ENCODE peak calls at places on chromosome 7, in ten cellular contexts. C is HCT116, I is ovary, V is heart left ventricle, Z is BJ, F is neural crest cell, L is endothelial cell, Y is GM23338, W is astrocyte of the spinal cord, S is gastrocnemius medialis. N is an unnamed sample.

GRCh38 chr7:94559972-94560371 is 50.4 kb downstream of the CASD1 start:
- DNase-seq in C (no peak), I (no peak), V (no peak), Z (no peak), F (no peak), L (no peak), Y (no peak), W (no peak), S (no peak), N (no peak)

GRCh38 chr7:100119701-100120517 is 475 bp downstream of the CNPY4 start:
- DNase-seq in C (no peak), I (peak), V (peak), Z (peak), F (peak), L (peak), Y (peak), W (peak), S (peak), N (peak)

GRCh38 chr7:20112646-20113045 is 104.5 kb downstream of the MACC1 start:
- DNase-seq in C (no peak), I (no peak), V (no peak), Z (no peak), F (no peak), L (no peak), Y (peak), W (no peak), S (no peak), N (no peak)

GRCh38 chr7:130794619-130794922 is 60.6 kb upstream of the KLF14 start:
- DNase-seq in C (no peak), I (no peak), V (no peak), Z (no peak), F (no peak), L (no peak), Y (no peak), W (peak), S (no peak), N (no peak)

GRCh38 chr7:22589641-22590141 is 89.7 kb upstream of the STEAP1B start:
- DNase-seq in C (no peak), I (peak), V (peak), Z (no peak), F (no peak), L (peak), Y (peak), W (peak), S (peak), N (no peak)

GRCh38 chr7:43585521-43585920 is 2.6 kb downstream of the STK17A start:
- DNase-seq in C (no peak), I (no peak), V (no peak), Z (peak), F (no peak), L (no peak), Y (no peak), W (peak), S (no peak), N (no peak)

GRCh38 chr7:20783716-20784310 is 2.9 kb downstream of the SP8 start:
- DNase-seq in C (no peak), I (no peak), V (no peak), Z (no peak), F (no peak), L (peak), Y (peak), W (no peak), S (no peak), N (peak)

GRCh38 chr7:151125459-151125834 is 39.2 kb downstream of the AGAP3 start:
- DNase-seq in C (no peak), I (no peak), V (peak), Z (no peak), F (peak), L (peak), Y (peak), W (peak), S (no peak), N (peak)

GRCh38 chr7:94823952-94824351 is 83.4 kb upstream of the PPP1R9A start:
- DNase-seq in C (peak), I (no peak), V (no peak), Z (no peak), F (no peak), L (no peak), Y (no peak), W (peak), S (no peak), N (no peak)

GRCh38 chr7:100629117-100629711 is 12.1 kb downstream of the TFR2 start:
- DNase-seq in C (peak), I (no peak), V (no peak), Z (no peak), F (peak), L (peak), Y (peak), W (no peak), S (no peak), N (peak)

GRCh38 chr7:506391-506831 is 13.2 kb downstream of the PDGFA start:
- DNase-seq in C (no peak), I (no peak), V (peak), Z (no peak), F (no peak), L (no peak), Y (no peak), W (no peak), S (peak), N (no peak)

GRCh38 chr7:8365499-8366110 is 67.8 kb upstream of the NXPH1 start:
- DNase-seq in C (peak), I (no peak), V (no peak), Z (no peak), F (no peak), L (peak), Y (peak), W (no peak), S (no peak), N (no peak)
- TF ChIP-seq CTCF in C (peak), I (no peak), V (peak), Z (no peak), F (peak), L (no peak), Y (peak), W (peak), S (no peak), N (peak)

GRCh38 chr7:132680590-132680989 is 104.3 kb upstream of the PLXNA4 start:
- DNase-seq in C (no peak), I (no peak), V (no peak), Z (no peak), F (no peak), L (no peak), Y (no peak), W (no peak), S (no peak), N (no peak)

GRCh38 chr7:132687981-132688383 is 111.7 kb upstream of the PLXNA4 start:
- DNase-seq in C (no peak), I (no peak), V (no peak), Z (no peak), F (no peak), L (no peak), Y (no peak), W (no peak), S (no peak), N (no peak)

GRCh38 chr7:132687016-132687415 is 110.7 kb upstream of the PLXNA4 start:
- DNase-seq in C (no peak), I (no peak), V (no peak), Z (no peak), F (no peak), L (no peak), Y (no peak), W (no peak), S (no peak), N (no peak)

GRCh38 chr7:132685301-132685700 is 109.0 kb upstream of the PLXNA4 start:
- DNase-seq in C (no peak), I (no peak), V (no peak), Z (no peak), F (no peak), L (no peak), Y (no peak), W (no peak), S (no peak), N (no peak)

DNA sequence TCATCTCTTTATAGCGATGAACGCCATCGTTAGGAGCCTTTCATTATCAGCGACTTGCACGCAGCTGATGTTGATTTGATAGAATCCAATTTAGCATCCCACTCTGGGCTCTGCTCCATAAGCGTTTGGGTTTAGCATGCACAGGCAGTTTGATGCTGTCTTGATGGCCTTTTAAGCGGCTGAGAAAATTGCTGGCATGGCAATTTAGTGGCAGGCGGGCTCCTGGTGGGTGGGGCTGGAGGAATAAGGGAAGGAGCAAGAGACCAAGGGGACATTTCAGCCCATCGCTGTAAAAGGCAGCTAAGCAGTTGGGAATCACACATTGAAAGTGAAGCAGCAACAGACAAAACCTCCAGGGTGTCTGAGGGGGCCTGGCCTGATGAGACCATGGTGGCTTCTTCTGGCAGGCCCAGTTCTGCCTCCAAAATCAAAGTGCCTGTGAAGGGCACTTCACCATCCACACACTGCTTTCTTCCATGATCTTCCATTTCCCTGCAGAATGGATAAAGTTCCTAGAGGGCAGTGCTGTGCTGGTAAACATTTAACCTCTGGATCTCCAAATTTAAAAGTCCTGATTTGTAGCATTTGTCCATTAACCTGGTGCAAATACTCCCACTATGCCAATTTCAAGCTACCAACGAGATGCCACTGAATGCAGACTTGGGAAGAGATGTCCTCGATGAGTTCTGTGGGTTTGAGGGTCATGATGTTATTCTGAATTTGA is 107.9 kb upstream of the PLXNA4 start:
- DNase-seq in C (no peak), I (no peak), V (no peak), Z (no peak), F (no peak), L (no peak), Y (no peak), W (no peak), S (no peak), N (no peak)
- TF ChIP-seq CTCF in C (no peak), I (no peak), V (no peak), Z (peak), F (no peak), L (no peak), Y (peak), W (no peak), S (no peak), N (no peak)

GRCh38 chr7:91993976-91994375 is 53.3 kb downstream of the AKAP9 start:
- DNase-seq in C (no peak), I (no peak), V (no peak), Z (no peak), F (no peak), L (no peak), Y (no peak), W (no peak), S (no peak), N (no peak)

GRCh38 chr7:91995391-91995790 is 54.7 kb downstream of the AKAP9 start:
- DNase-seq in C (no peak), I (no peak), V (no peak), Z (no peak), F (no peak), L (no peak), Y (no peak), W (no peak), S (no peak), N (no peak)

GRCh38 chr7:92002720-92003119 is 62.1 kb downstream of the AKAP9 start:
- DNase-seq in C (no peak), I (no peak), V (no peak), Z (no peak), F (no peak), L (no peak), Y (no peak), W (no peak), S (no peak), N (no peak)

DNA sequence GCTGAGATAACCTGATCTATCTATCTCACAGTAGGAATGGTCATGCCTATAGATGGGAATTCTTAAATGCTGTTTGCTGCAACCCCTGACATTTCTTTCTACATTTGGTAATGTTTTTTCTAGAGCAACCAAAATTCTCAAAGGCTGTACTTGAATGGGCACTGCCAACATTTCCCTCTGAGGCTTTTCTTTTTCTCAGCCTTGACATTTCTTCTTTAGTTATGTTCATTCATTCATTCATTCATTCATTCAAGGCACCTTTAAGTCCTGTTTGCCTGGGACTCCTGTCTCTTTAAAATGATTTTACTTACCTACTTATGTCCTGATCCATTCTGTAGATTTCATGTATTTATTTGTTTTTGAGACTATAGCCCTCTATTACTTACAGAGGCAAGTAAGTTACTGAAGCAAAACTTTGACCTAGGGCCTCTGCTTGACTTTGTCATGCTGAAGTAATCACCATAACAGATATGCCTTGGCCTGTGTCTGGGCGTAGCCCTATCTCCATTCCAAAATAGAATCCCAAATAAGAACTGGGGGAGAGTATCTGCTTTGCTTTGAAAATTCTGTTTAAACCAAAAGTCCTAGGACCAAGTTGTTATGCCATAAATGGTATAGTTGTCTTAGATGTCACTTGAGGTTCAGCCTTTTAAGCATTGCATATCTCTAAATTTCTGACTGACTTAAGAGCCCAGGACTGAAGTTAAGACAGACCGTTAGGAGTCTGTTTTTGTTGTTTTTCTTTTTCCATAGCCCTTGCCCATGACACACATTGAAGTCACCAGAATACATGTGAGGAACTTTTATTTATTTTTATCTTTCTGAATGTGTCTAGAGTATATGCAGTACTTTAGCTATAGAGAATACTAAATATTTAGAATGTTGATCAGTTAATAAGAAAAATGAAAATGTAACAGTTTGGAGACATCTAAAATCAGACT is 59.2 kb downstream of the AKAP9 start:
- DNase-seq in C (no peak), I (no peak), V (no peak), Z (no peak), F (no peak), L (no peak), Y (no peak), W (no peak), S (no peak), N (no peak)
- TF ChIP-seq CTCF in C (no peak), I (no peak), V (no peak), Z (no peak), F (no peak), L (no peak), Y (no peak), W (no peak), S (no peak), N (no peak)

GRCh38 chr7:24769863-24770262 is 12.6 kb upstream of the GSDME start:
- DNase-seq in C (no peak), I (no peak), V (no peak), Z (no peak), F (no peak), L (no peak), Y (no peak), W (no peak), S (no peak), N (no peak)

GRCh38 chr7:24764972-24765744 is 7.9 kb upstream of the GSDME start:
- DNase-seq in C (no peak), I (no peak), V (peak), Z (no peak), F (no peak), L (no peak), Y (no peak), W (no peak), S (peak), N (no peak)

GRCh38 chr7:24763303-24763901 is 6.1 kb upstream of the GSDME start:
- DNase-seq in C (no peak), I (no peak), V (no peak), Z (no peak), F (no peak), L (no peak), Y (no peak), W (no peak), S (no peak), N (no peak)

GRCh38 chr7:24769014-24769830 is 12.0 kb upstream of the GSDME start:
- DNase-seq in C (no peak), I (no peak), V (no peak), Z (no peak), F (no peak), L (no peak), Y (no peak), W (no peak), S (no peak), N (no peak)

DNA sequence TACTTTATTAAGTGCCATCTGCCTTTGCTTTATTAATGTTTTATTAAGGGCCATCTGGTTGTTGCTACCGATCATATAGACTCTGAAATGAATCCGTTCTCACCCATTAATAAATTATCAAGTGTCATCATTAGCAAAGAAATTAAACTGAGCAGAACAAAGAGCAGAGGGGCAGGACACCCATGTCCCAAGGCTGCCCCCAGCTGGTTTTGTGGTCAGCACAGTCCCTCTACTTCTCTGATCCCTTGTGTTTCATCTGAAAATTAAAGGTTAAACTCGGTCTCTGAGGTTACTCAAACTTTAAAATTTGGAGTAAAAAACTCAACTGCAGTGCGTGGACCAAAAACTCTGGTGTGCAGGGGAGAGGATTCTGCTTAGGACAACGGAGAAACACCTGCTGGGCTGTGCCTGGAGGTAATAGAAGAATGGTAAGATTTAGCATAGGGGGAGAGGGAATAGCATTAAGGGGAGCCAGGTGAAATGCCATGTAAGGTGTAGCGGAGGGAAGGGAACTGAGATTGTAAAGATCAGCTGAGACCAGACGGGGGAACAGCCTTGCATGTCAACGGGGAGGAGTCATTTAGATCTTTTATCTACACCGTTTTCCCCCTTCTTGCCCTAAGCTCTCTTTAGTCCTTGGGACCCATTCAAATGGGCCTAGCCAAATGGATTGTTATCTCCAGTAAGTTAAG is 10.8 kb upstream of the GSDME start:
- DNase-seq in C (no peak), I (no peak), V (no peak), Z (no peak), F (no peak), L (no peak), Y (peak), W (no peak), S (no peak), N (no peak)
- TF ChIP-seq CTCF in C (no peak), I (no peak), V (no peak), Z (peak), F (no peak), L (no peak), Y (peak), W (peak), S (no peak), N (no peak)

DNA sequence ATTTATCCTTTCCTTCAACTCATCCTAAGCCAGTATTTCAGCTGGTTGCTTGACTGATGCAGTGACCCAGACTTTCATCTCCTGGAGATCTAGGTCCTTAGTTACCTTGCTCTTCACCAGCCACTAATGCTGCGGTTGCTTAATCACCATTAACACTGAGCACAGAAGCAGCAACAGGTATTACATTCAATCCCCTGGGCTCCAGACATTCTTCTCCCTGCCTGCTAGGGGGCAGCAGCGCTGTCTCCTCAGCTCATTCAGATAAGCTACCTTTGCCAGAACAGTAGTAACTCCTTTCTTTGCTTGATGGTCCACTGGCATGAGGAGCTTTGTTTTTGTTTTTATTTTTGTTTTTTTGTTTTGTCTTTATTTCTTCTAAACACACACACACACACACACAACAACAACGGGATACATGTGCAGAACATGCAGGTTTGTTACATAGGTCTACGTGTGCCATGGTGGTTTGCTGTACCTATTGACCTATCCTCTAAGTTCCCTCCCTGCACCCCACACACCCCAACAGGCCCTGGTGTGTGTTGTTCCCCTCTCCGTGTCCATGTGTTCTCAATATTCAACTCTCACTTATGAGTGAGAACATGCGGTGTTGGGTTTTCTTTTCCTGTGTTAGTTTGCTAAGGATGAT is 1043.2 kb upstream of the C7orf33 start:
- DNase-seq in C (no peak), I (no peak), V (no peak), Z (no peak), F (no peak), L (peak), Y (peak), W (peak), S (no peak), N (no peak)
- TF ChIP-seq CTCF in C (peak), I (no peak), V (no peak), Z (peak), F (peak), L (peak), Y (peak), W (peak), S (no peak), N (peak)

GRCh38 chr7:25716421-25716820 is 435.6 kb upstream of the NFE2L3 start:
- DNase-seq in C (no peak), I (no peak), V (no peak), Z (no peak), F (no peak), L (no peak), Y (no peak), W (no peak), S (no peak), N (no peak)

GRCh38 chr7:25726180-25726579 is 425.8 kb upstream of the NFE2L3 start:
- DNase-seq in C (no peak), I (no peak), V (no peak), Z (no peak), F (peak), L (no peak), Y (peak), W (no peak), S (no peak), N (peak)

GRCh38 chr7:25725483-25725882 is 426.5 kb upstream of the NFE2L3 start:
- DNase-seq in C (no peak), I (no peak), V (no peak), Z (no peak), F (no peak), L (no peak), Y (no peak), W (no peak), S (no peak), N (no peak)

GRCh38 chr7:25722856-25723255 is 429.1 kb upstream of the NFE2L3 start:
- DNase-seq in C (no peak), I (no peak), V (no peak), Z (no peak), F (no peak), L (no peak), Y (no peak), W (no peak), S (no peak), N (no peak)

DNA sequence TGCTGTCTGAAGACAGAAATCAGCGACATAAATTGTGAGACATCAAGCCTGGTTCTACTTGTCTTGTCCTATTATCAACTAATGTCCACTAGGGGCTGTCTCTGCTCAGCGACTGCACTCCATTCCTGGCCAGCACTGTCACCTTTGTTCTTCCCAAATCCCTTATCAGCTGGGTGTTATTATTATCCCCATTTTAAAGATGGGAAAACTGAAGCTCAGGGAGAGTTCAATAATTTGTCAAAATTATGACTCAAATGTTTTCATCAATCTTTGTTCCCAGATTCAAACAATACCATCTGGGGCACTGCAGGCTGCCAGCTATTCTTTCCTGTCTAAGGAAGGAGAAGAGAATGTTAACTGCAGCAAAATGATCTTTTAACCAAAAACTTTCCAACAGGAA is 431.6 kb upstream of the NFE2L3 start:
- DNase-seq in C (no peak), I (no peak), V (no peak), Z (no peak), F (no peak), L (no peak), Y (peak), W (no peak), S (no peak), N (no peak)
- TF ChIP-seq CTCF in C (peak), I (no peak), V (peak), Z (peak), F (peak), L (peak), Y (peak), W (no peak), S (peak), N (peak)

N was measured in nephron progenitor cell.